ENCODE peak calls at places on chromosomes 3 and 15, in eight cellular contexts. One of them, this sample, is unnamed.

GRCh38 chr3:22491326-22491725 is 711.8 kb upstream of the UBE2E2 start:
- DNase-seq in MM.1S: no peak
- DNase-seq in sigmoid colon: no peak
- DNase-seq in brain microvascular endothelial cell: no peak
- DNase-seq in H9: no peak
- DNase-seq in tibial nerve: no peak
- DNase-seq in HCT116: no peak
- DNase-seq in CD8-positive, alpha-beta T cell: no peak
- DNase-seq in this sample: no peak

GRCh38 chr3:46068526-46068925 is 41.2 kb upstream of the XCR1 start:
- DNase-seq in MM.1S: no peak
- DNase-seq in sigmoid colon: no peak
- DNase-seq in brain microvascular endothelial cell: no peak
- DNase-seq in H9: no peak
- DNase-seq in tibial nerve: no peak
- DNase-seq in HCT116: no peak
- DNase-seq in CD8-positive, alpha-beta T cell: peak; percentile 23
- DNase-seq in this sample: no peak

GRCh38 chr3:177521305-177521704 is 324.0 kb upstream of the TBL1XR1 start:
- DNase-seq in MM.1S: no peak
- DNase-seq in sigmoid colon: no peak
- DNase-seq in brain microvascular endothelial cell: no peak
- DNase-seq in H9: peak; percentile 72
- DNase-seq in tibial nerve: no peak
- DNase-seq in HCT116: no peak
- DNase-seq in CD8-positive, alpha-beta T cell: no peak
- DNase-seq in this sample: no peak

GRCh38 chr3:97958396-97958795 is 13.8 kb downstream of the RIOX2 start:
- DNase-seq in MM.1S: no peak
- DNase-seq in sigmoid colon: no peak
- DNase-seq in brain microvascular endothelial cell: peak; percentile 20
- DNase-seq in H9: no peak
- DNase-seq in tibial nerve: no peak
- DNase-seq in HCT116: no peak
- DNase-seq in CD8-positive, alpha-beta T cell: no peak
- DNase-seq in this sample: no peak

GRCh38 chr3:114089675-114090074 is 33.1 kb downstream of the QTRT2 start:
- DNase-seq in MM.1S: no peak
- DNase-seq in sigmoid colon: no peak
- DNase-seq in brain microvascular endothelial cell: no peak
- DNase-seq in H9: no peak
- DNase-seq in tibial nerve: no peak
- DNase-seq in HCT116: no peak
- DNase-seq in CD8-positive, alpha-beta T cell: no peak
- DNase-seq in this sample: no peak

GRCh38 chr3:164818318-164818717 is 260.0 kb downstream of the SI start:
- DNase-seq in MM.1S: no peak
- DNase-seq in sigmoid colon: no peak
- DNase-seq in brain microvascular endothelial cell: no peak
- DNase-seq in H9: no peak
- DNase-seq in tibial nerve: no peak
- DNase-seq in HCT116: no peak
- DNase-seq in CD8-positive, alpha-beta T cell: peak; percentile 19
- DNase-seq in this sample: no peak

GRCh38 chr3:86993704-86994103 is 2.8 kb upstream of the VGLL3 start:
- DNase-seq in MM.1S: no peak
- DNase-seq in sigmoid colon: no peak
- DNase-seq in brain microvascular endothelial cell: peak; percentile 89
- DNase-seq in H9: no peak
- DNase-seq in tibial nerve: no peak
- DNase-seq in HCT116: no peak
- DNase-seq in CD8-positive, alpha-beta T cell: no peak
- DNase-seq in this sample: no peak

GRCh38 chr3:183185696-183186095 is 23.2 kb upstream of the LAMP3 start:
- DNase-seq in MM.1S: no peak
- DNase-seq in sigmoid colon: no peak
- DNase-seq in brain microvascular endothelial cell: peak; percentile 18
- DNase-seq in H9: no peak
- DNase-seq in tibial nerve: no peak
- DNase-seq in HCT116: no peak
- DNase-seq in CD8-positive, alpha-beta T cell: no peak
- DNase-seq in this sample: no peak

GRCh38 chr15:92272106-92272505 is 121.6 kb upstream of the ST8SIA2 start:
- DNase-seq in MM.1S: no peak
- DNase-seq in sigmoid colon: no peak
- DNase-seq in brain microvascular endothelial cell: no peak
- DNase-seq in H9: no peak
- DNase-seq in tibial nerve: no peak
- DNase-seq in HCT116: no peak
- DNase-seq in CD8-positive, alpha-beta T cell: no peak
- DNase-seq in this sample: no peak

GRCh38 chr15:90394702-90395442 is 6.8 kb downstream of the IQGAP1 start:
- DNase-seq in MM.1S: no peak
- DNase-seq in sigmoid colon: no peak
- DNase-seq in brain microvascular endothelial cell: no peak
- DNase-seq in H9: no peak
- DNase-seq in tibial nerve: no peak
- DNase-seq in HCT116: no peak
- DNase-seq in CD8-positive, alpha-beta T cell: no peak
- DNase-seq in this sample: no peak

GRCh38 chr3:194255252-194256039 is 95.7 kb downstream of the CPN2 start:
- DNase-seq in MM.1S: no peak
- DNase-seq in sigmoid colon: peak; percentile 83
- DNase-seq in brain microvascular endothelial cell: no peak
- DNase-seq in H9: no peak
- DNase-seq in tibial nerve: peak; percentile 51
- DNase-seq in HCT116: no peak
- DNase-seq in CD8-positive, alpha-beta T cell: peak; percentile 31
- DNase-seq in this sample: no peak

GRCh38 chr3:66822059-66823009 is 175.8 kb upstream of the KBTBD8 start:
- DNase-seq in MM.1S: peak; percentile 78
- DNase-seq in sigmoid colon: peak; percentile 74
- DNase-seq in brain microvascular endothelial cell: peak; percentile 60
- DNase-seq in H9: peak; percentile 85
- DNase-seq in tibial nerve: peak; percentile 72
- DNase-seq in HCT116: peak; percentile 64
- DNase-seq in CD8-positive, alpha-beta T cell: peak; percentile 50
- DNase-seq in this sample: no peak

GRCh38 chr3:195352895-195353488 is 82.0 kb upstream of the XXYLT1 start:
- DNase-seq in MM.1S: no peak
- DNase-seq in sigmoid colon: no peak
- DNase-seq in brain microvascular endothelial cell: peak; percentile 59
- DNase-seq in H9: no peak
- DNase-seq in tibial nerve: no peak
- DNase-seq in HCT116: peak; percentile 77
- DNase-seq in CD8-positive, alpha-beta T cell: no peak
- DNase-seq in this sample: no peak

GRCh38 chr15:83284563-83285283 is at the start of gene BNC1:
- DNase-seq in MM.1S: no peak
- DNase-seq in sigmoid colon: no peak
- DNase-seq in brain microvascular endothelial cell: no peak
- DNase-seq in H9: peak; percentile 47
- DNase-seq in tibial nerve: no peak
- DNase-seq in HCT116: no peak
- DNase-seq in CD8-positive, alpha-beta T cell: no peak
- DNase-seq in this sample: no peak

GRCh38 chr3:155890671-155891190 is 20.3 kb downstream of the GMPS start:
- DNase-seq in MM.1S: no peak
- DNase-seq in sigmoid colon: no peak
- DNase-seq in brain microvascular endothelial cell: no peak
- DNase-seq in H9: no peak
- DNase-seq in tibial nerve: no peak
- DNase-seq in HCT116: no peak
- DNase-seq in CD8-positive, alpha-beta T cell: no peak
- DNase-seq in this sample: no peak

GRCh38 chr15:75573001-75573400 is 6.1 kb downstream of the PTPN9 start:
- DNase-seq in MM.1S: no peak
- DNase-seq in sigmoid colon: no peak
- DNase-seq in brain microvascular endothelial cell: no peak
- DNase-seq in H9: no peak
- DNase-seq in tibial nerve: no peak
- DNase-seq in HCT116: no peak
- DNase-seq in CD8-positive, alpha-beta T cell: no peak
- DNase-seq in this sample: no peak

GRCh38 chr3:169604568-169604967 is 58.9 kb downstream of the MECOM start:
- DNase-seq in MM.1S: no peak
- DNase-seq in sigmoid colon: no peak
- DNase-seq in brain microvascular endothelial cell: no peak
- DNase-seq in H9: peak; percentile 36
- DNase-seq in tibial nerve: no peak
- DNase-seq in HCT116: peak; percentile 6
- DNase-seq in CD8-positive, alpha-beta T cell: no peak
- DNase-seq in this sample: no peak

GRCh38 chr15:51888593-51889195 is 59.2 kb downstream of the TMOD3 start:
- DNase-seq in MM.1S: peak; percentile 21
- DNase-seq in sigmoid colon: no peak
- DNase-seq in brain microvascular endothelial cell: no peak
- DNase-seq in H9: no peak
- DNase-seq in tibial nerve: no peak
- DNase-seq in HCT116: no peak
- DNase-seq in CD8-positive, alpha-beta T cell: no peak
- DNase-seq in this sample: no peak

GRCh38 chr3:157782236-157782635 is 279.0 kb upstream of the VEPH1 start:
- DNase-seq in MM.1S: no peak
- DNase-seq in sigmoid colon: no peak
- DNase-seq in brain microvascular endothelial cell: no peak
- DNase-seq in H9: no peak
- DNase-seq in tibial nerve: no peak
- DNase-seq in HCT116: no peak
- DNase-seq in CD8-positive, alpha-beta T cell: no peak
- DNase-seq in this sample: no peak

GRCh38 chr3:194274424-194275085 is 76.6 kb downstream of the CPN2 start:
- DNase-seq in MM.1S: no peak
- DNase-seq in sigmoid colon: peak; percentile 56
- DNase-seq in brain microvascular endothelial cell: no peak
- DNase-seq in H9: peak; percentile 26
- DNase-seq in tibial nerve: no peak
- DNase-seq in HCT116: peak; percentile 71
- DNase-seq in CD8-positive, alpha-beta T cell: no peak
- DNase-seq in this sample: peak; percentile 64

GRCh38 chr15:85312925-85313324 is 67.5 kb upstream of the AKAP13 start:
- DNase-seq in MM.1S: no peak
- DNase-seq in sigmoid colon: no peak
- DNase-seq in brain microvascular endothelial cell: peak; percentile 75
- DNase-seq in H9: no peak
- DNase-seq in tibial nerve: no peak
- DNase-seq in HCT116: no peak
- DNase-seq in CD8-positive, alpha-beta T cell: no peak
- DNase-seq in this sample: no peak

GRCh38 chr15:74200394-74200793 is 2.2 kb downstream of the STRA6 start:
- DNase-seq in MM.1S: no peak
- DNase-seq in sigmoid colon: peak; percentile 77
- DNase-seq in brain microvascular endothelial cell: peak; percentile 85
- DNase-seq in H9: no peak
- DNase-seq in tibial nerve: peak; percentile 85
- DNase-seq in HCT116: peak; percentile 43
- DNase-seq in CD8-positive, alpha-beta T cell: no peak
- DNase-seq in this sample: no peak

GRCh38 chr3:52345521-52346110 is 29.5 kb downstream of the DNAH1 start:
- DNase-seq in MM.1S: no peak
- DNase-seq in sigmoid colon: no peak
- DNase-seq in brain microvascular endothelial cell: no peak
- DNase-seq in H9: no peak
- DNase-seq in tibial nerve: no peak
- DNase-seq in HCT116: no peak
- DNase-seq in CD8-positive, alpha-beta T cell: no peak
- DNase-seq in this sample: no peak

GRCh38 chr3:57597240-57597972 is at the start of gene ARF4:
- DNase-seq in MM.1S: peak; percentile 99
- DNase-seq in sigmoid colon: peak; percentile 100
- DNase-seq in brain microvascular endothelial cell: peak; percentile 99
- DNase-seq in H9: peak; percentile 100
- DNase-seq in tibial nerve: peak; percentile 98
- DNase-seq in HCT116: peak; percentile 99
- DNase-seq in CD8-positive, alpha-beta T cell: peak; percentile 100
- DNase-seq in this sample: peak; percentile 100
- TF ChIP-seq CTCF in MM.1S: peak; percentile 16
- TF ChIP-seq CTCF in sigmoid colon: no peak
- TF ChIP-seq CTCF in brain microvascular endothelial cell: peak; percentile 26
- TF ChIP-seq CTCF in H9: peak; percentile 29
- TF ChIP-seq CTCF in tibial nerve: peak; percentile 56
- TF ChIP-seq CTCF in HCT116: no peak
- TF ChIP-seq CTCF in CD8-positive, alpha-beta T cell: no peak
- TF ChIP-seq CTCF in this sample: no peak

GRCh38 chr15:70569718-70570231 is 193.6 kb downstream of the UACA start:
- DNase-seq in MM.1S: no peak
- DNase-seq in sigmoid colon: no peak
- DNase-seq in brain microvascular endothelial cell: peak; percentile 39
- DNase-seq in H9: no peak
- DNase-seq in tibial nerve: no peak
- DNase-seq in HCT116: peak; percentile 44
- DNase-seq in CD8-positive, alpha-beta T cell: no peak
- DNase-seq in this sample: peak; percentile 17
- H3K27ac ChIP-seq in MM.1S: no peak overlapping the region
- H3K27ac ChIP-seq in sigmoid colon: no peak overlapping the region
- H3K27ac ChIP-seq in brain microvascular endothelial cell: no peak overlapping the region
- H3K27ac ChIP-seq in H9: no peak overlapping the region
- H3K27ac ChIP-seq in tibial nerve: no peak overlapping the region
- H3K27ac ChIP-seq in HCT116: peak overlapping the region; percentile 56
- H3K27ac ChIP-seq in CD8-positive, alpha-beta T cell: no peak overlapping the region
- H3K27ac ChIP-seq in this sample: no peak overlapping the region

GRCh38 chr15:44593042-44593736 is 56.2 kb downstream of the EIF3J start:
- DNase-seq in MM.1S: peak; percentile 28
- DNase-seq in sigmoid colon: no peak
- DNase-seq in brain microvascular endothelial cell: peak; percentile 22
- DNase-seq in H9: no peak
- DNase-seq in tibial nerve: no peak
- DNase-seq in HCT116: peak; percentile 12
- DNase-seq in CD8-positive, alpha-beta T cell: no peak
- DNase-seq in this sample: no peak
- TF ChIP-seq CTCF in MM.1S: peak; percentile 28
- TF ChIP-seq CTCF in sigmoid colon: no peak
- TF ChIP-seq CTCF in brain microvascular endothelial cell: peak; percentile 60
- TF ChIP-seq CTCF in H9: peak; percentile 56
- TF ChIP-seq CTCF in tibial nerve: peak; percentile 16
- TF ChIP-seq CTCF in HCT116: peak; percentile 64
- TF ChIP-seq CTCF in CD8-positive, alpha-beta T cell: peak; percentile 75
- TF ChIP-seq CTCF in this sample: no peak

GRCh38 chr3:65181397-65181871 is 493.6 kb upstream of the ADAMTS9 start:
- DNase-seq in MM.1S: no peak
- DNase-seq in sigmoid colon: no peak
- DNase-seq in brain microvascular endothelial cell: no peak
- DNase-seq in H9: no peak
- DNase-seq in tibial nerve: peak; percentile 83
- DNase-seq in HCT116: no peak
- DNase-seq in CD8-positive, alpha-beta T cell: no peak
- DNase-seq in this sample: peak; percentile 80

GRCh38 chr3:65174713-65175112 is 486.9 kb upstream of the ADAMTS9 start:
- DNase-seq in MM.1S: no peak
- DNase-seq in sigmoid colon: no peak
- DNase-seq in brain microvascular endothelial cell: no peak
- DNase-seq in H9: no peak
- DNase-seq in tibial nerve: no peak
- DNase-seq in HCT116: no peak
- DNase-seq in CD8-positive, alpha-beta T cell: no peak
- DNase-seq in this sample: no peak

GRCh38 chr3:65182085-65182484 is 494.3 kb upstream of the ADAMTS9 start:
- DNase-seq in MM.1S: no peak
- DNase-seq in sigmoid colon: no peak
- DNase-seq in brain microvascular endothelial cell: no peak
- DNase-seq in H9: no peak
- DNase-seq in tibial nerve: no peak
- DNase-seq in HCT116: no peak
- DNase-seq in CD8-positive, alpha-beta T cell: no peak
- DNase-seq in this sample: no peak

GRCh38 chr3:65178703-65179102 is 490.9 kb upstream of the ADAMTS9 start:
- DNase-seq in MM.1S: peak; percentile 50
- DNase-seq in sigmoid colon: no peak
- DNase-seq in brain microvascular endothelial cell: peak; percentile 53
- DNase-seq in H9: no peak
- DNase-seq in tibial nerve: no peak
- DNase-seq in HCT116: no peak
- DNase-seq in CD8-positive, alpha-beta T cell: no peak
- DNase-seq in this sample: no peak

GRCh38 chr3:65177879-65178484 is 490.2 kb upstream of the ADAMTS9 start:
- DNase-seq in MM.1S: no peak
- DNase-seq in sigmoid colon: no peak
- DNase-seq in brain microvascular endothelial cell: no peak
- DNase-seq in H9: no peak
- DNase-seq in tibial nerve: no peak
- DNase-seq in HCT116: no peak
- DNase-seq in CD8-positive, alpha-beta T cell: no peak
- DNase-seq in this sample: no peak
- H3K27ac ChIP-seq in MM.1S: no peak overlapping the region
- H3K27ac ChIP-seq in sigmoid colon: peak overlapping the region; percentile 67
- H3K27ac ChIP-seq in brain microvascular endothelial cell: no peak overlapping the region
- H3K27ac ChIP-seq in H9: no peak overlapping the region
- H3K27ac ChIP-seq in tibial nerve: no peak overlapping the region
- H3K27ac ChIP-seq in HCT116: no peak overlapping the region
- H3K27ac ChIP-seq in CD8-positive, alpha-beta T cell: no peak overlapping the region
- H3K27ac ChIP-seq in this sample: peak overlapping the region; percentile 84